ENCODE peak calls at places on chromosomes 3 and 15, in nine cellular contexts. I is neuronal stem cell, P is ovary, R is heart left ventricle, T is skeletal muscle cell, E is occipital lobe, X is NAMALWA, H is A549, F is AG10803. Y is an unnamed sample.

GRCh38 chr15:91593081-91593480 is 260.4 kb upstream of the SLCO3A1 start:
- DNase-seq in P (no peak), E (no peak), T (peak; percentile 8), I (no peak), R (no peak), X (no peak), H (no peak), F (peak; percentile 48), Y (no peak)

GRCh38 chr15:69414702-69415161 is 583 bp downstream of the KIF23 start:
- DNase-seq in X (peak; percentile 55), H (peak; percentile 78), T (peak; percentile 56), E (no peak), I (peak; percentile 24), R (peak; percentile 32), F (peak; percentile 95), P (peak; percentile 43), Y (no peak)

GRCh38 chr15:29765234-29765841 is 56.9 kb downstream of the TJP1 start:
- DNase-seq in E (no peak), P (no peak), F (no peak), H (no peak), T (no peak), I (no peak), X (no peak), R (no peak), Y (no peak)

GRCh38 chr15:52559583-52559982 is 9.2 kb downstream of the ARPP19 start:
- DNase-seq in H (no peak), X (no peak), E (peak; percentile 28), T (no peak), I (no peak), R (no peak), P (no peak), F (no peak), Y (no peak)

GRCh38 chr3:60841355-60841754 is 409.9 kb downstream of the FHIT start:
- DNase-seq in R (no peak), X (no peak), I (no peak), H (no peak), F (peak; percentile 11), P (no peak), E (no peak), T (peak; percentile 12), Y (no peak)

GRCh38 chr15:64361259-64361658 is 5.3 kb upstream of the CSNK1G1 start:
- DNase-seq in I (no peak), F (no peak), X (no peak), R (no peak), E (no peak), P (no peak), T (no peak), H (no peak), Y (no peak)

GRCh38 chr3:171293142-171293782 is 166.9 kb downstream of the TNIK start:
- DNase-seq in R (no peak), H (no peak), E (no peak), I (no peak), T (no peak), X (no peak), F (no peak), P (no peak), Y (no peak)

GRCh38 chr3:46708401-46709146 is 7.4 kb downstream of the TMIE start:
- DNase-seq in F (no peak), H (no peak), P (peak; percentile 9), I (no peak), X (no peak), E (no peak), T (no peak), R (peak; percentile 15), Y (no peak)

GRCh38 chr3:39187372-39188155 is 4.8 kb downstream of the XIRP1 start:
- DNase-seq in T (no peak), I (no peak), H (no peak), P (no peak), F (no peak), X (no peak), R (no peak), E (no peak), Y (no peak)

GRCh38 chr3:143617050-143617449 is 231.2 kb downstream of the SLC9A9 start:
- DNase-seq in R (no peak), P (no peak), H (no peak), E (no peak), X (no peak), F (no peak), T (no peak), I (no peak), Y (no peak)

GRCh38 chr3:133412511-133413165 is 12.8 kb downstream of the BFSP2 start:
- DNase-seq in R (no peak), P (no peak), X (no peak), T (peak; percentile 45), I (no peak), F (peak; percentile 67), E (no peak), H (no peak), Y (no peak)